ENCODE peak calls at places on chromosomes 5 and 9, in nine cellular contexts. U is CD8-positive, alpha-beta memory T cell; R is heart right ventricle; D is lower lobe of right lung; B is mesenchymal stem cell; Z is K562; M is tibial artery; N is caudate nucleus; Q is body of pancreas. W is an unnamed sample.

GRCh38 chr5:76808142-76808691 is 10.6 kb upstream of the F2RL1 start:
- DNase-seq in U (no peak), R (no peak), D (no peak), B (peak), Z (no peak), M (no peak), N (no peak), Q (no peak), W (no peak)

GRCh38 chr5:15637345-15637744 is 137.4 kb downstream of the FBXL7 start:
- DNase-seq in U (no peak), R (no peak), D (no peak), B (no peak), Z (no peak), M (no peak), N (no peak), Q (no peak), W (no peak)

GRCh38 chr5:2269656-2270055 is 386.9 kb upstream of the IRX4 start:
- DNase-seq in U (no peak), R (no peak), D (no peak), B (no peak), Z (no peak), M (no peak), N (no peak), Q (no peak), W (no peak)

GRCh38 chr5:83956386-83956785 is 235.7 kb upstream of the HAPLN1 start:
- DNase-seq in U (no peak), R (no peak), D (no peak), B (peak), Z (no peak), M (no peak), N (no peak), Q (no peak), W (no peak)

GRCh38 chr5:117615226-117615625 is 1040.6 kb upstream of the SEMA6A start:
- DNase-seq in U (no peak), R (no peak), D (no peak), B (peak), Z (no peak), M (no peak), N (no peak), Q (no peak), W (no peak)

GRCh38 chr9:114888599-114888998 is 41.8 kb downstream of the TNFSF8 start:
- DNase-seq in U (no peak), R (no peak), D (no peak), B (peak), Z (no peak), M (no peak), N (no peak), Q (no peak), W (no peak)

GRCh38 chr9:81915801-81916505 is 12.3 kb upstream of the SPATA31D4 start:
- DNase-seq in U (no peak), R (no peak), D (no peak), B (no peak), Z (no peak), M (no peak), N (no peak), Q (no peak), W (no peak)

GRCh38 chr5:16975950-16976624 is 40.0 kb upstream of the MYO10 start:
- DNase-seq in U (no peak), R (no peak), D (no peak), B (no peak), Z (no peak), M (no peak), N (no peak), Q (no peak), W (no peak)

GRCh38 chr9:16681659-16681990 is 188.8 kb downstream of the BNC2 start:
- DNase-seq in U (no peak), R (no peak), D (no peak), B (no peak), Z (no peak), M (no peak), N (no peak), Q (no peak), W (no peak)

GRCh38 chr9:16652511-16653101 is 217.9 kb downstream of the BNC2 start:
- DNase-seq in U (no peak), R (no peak), D (no peak), B (peak), Z (no peak), M (no peak), N (no peak), Q (no peak), W (no peak)

GRCh38 chr5:138245717-138246116 is 28.7 kb downstream of the GFRA3 start:
- DNase-seq in U (no peak), R (no peak), D (no peak), B (no peak), Z (peak), M (no peak), N (no peak), Q (no peak), W (no peak)

GRCh38 chr9:92632641-92633040 is 37.3 kb downstream of the IPPK start:
- DNase-seq in U (no peak), R (no peak), D (peak), B (no peak), Z (no peak), M (no peak), N (no peak), Q (no peak), W (no peak)

GRCh38 chr9:79107911-79108676 is 463.7 kb upstream of the TLE4 start:
- DNase-seq in U (no peak), R (no peak), D (no peak), B (no peak), Z (no peak), M (no peak), N (no peak), Q (no peak), W (no peak)

GRCh38 chr9:94801685-94802084 is 75.2 kb downstream of the AOPEP start:
- DNase-seq in U (no peak), R (no peak), D (no peak), B (peak), Z (no peak), M (no peak), N (no peak), Q (no peak), W (no peak)

GRCh38 chr9:134554011-134554749 is 87.4 kb upstream of the COL5A1 start:
- DNase-seq in U (no peak), R (no peak), D (peak), B (no peak), Z (no peak), M (no peak), N (no peak), Q (no peak), W (no peak)

GRCh38 chr5:55850839-55851674 is at the start of gene IL31RA:
- DNase-seq in U (no peak), R (no peak), D (no peak), B (peak), Z (no peak), M (no peak), N (no peak), Q (no peak), W (no peak)

GRCh38 chr9:72454871-72455471 is 66.4 kb upstream of the TMC1 start:
- DNase-seq in U (no peak), R (no peak), D (no peak), B (no peak), Z (no peak), M (no peak), N (no peak), Q (peak), W (no peak)

GRCh38 chr9:2727966-2728613 is 10.8 kb downstream of the KCNV2 start:
- DNase-seq in U (no peak), R (no peak), D (no peak), B (peak), Z (peak), M (no peak), N (no peak), Q (peak), W (no peak)

GRCh38 chr5:148542812-148543211 is 111.5 kb downstream of the HTR4 start:
- DNase-seq in U (no peak), R (no peak), D (no peak), B (peak), Z (peak), M (no peak), N (no peak), Q (no peak), W (no peak)

GRCh38 chr5:77328926-77329647 is 118.6 kb downstream of the PDE8B start:
- DNase-seq in U (no peak), R (no peak), D (no peak), B (no peak), Z (no peak), M (no peak), N (no peak), Q (no peak), W (no peak)

GRCh38 chr5:148397968-148398595 is 14.3 kb downstream of the FBXO38 start:
- DNase-seq in U (no peak), R (no peak), D (no peak), B (no peak), Z (peak), M (no peak), N (no peak), Q (peak), W (no peak)

GRCh38 chr5:135204151-135204600 is 170.1 kb upstream of the PITX1 start:
- DNase-seq in U (no peak), R (no peak), D (no peak), B (peak), Z (peak), M (no peak), N (no peak), Q (no peak), W (no peak)

GRCh38 chr5:72472666-72473422 is 34.4 kb downstream of the ZNF366 start:
- DNase-seq in U (no peak), R (no peak), D (no peak), B (no peak), Z (peak), M (no peak), N (no peak), Q (no peak), W (no peak)

GRCh38 chr9:135328485-135329417 is 150.8 kb upstream of the PPP1R26 start:
- DNase-seq in U (no peak), R (no peak), D (peak), B (no peak), Z (no peak), M (no peak), N (no peak), Q (no peak), W (no peak)

GRCh38 chr5:113331201-113331551 is 103.6 kb downstream of the TSSK1B start:
- DNase-seq in U (no peak), R (no peak), D (no peak), B (peak), Z (no peak), M (no peak), N (no peak), Q (no peak), W (no peak)

GRCh38 chr5:93708442-93708841 is 33.0 kb downstream of the POU5F2 start:
- DNase-seq in U (no peak), R (no peak), D (no peak), B (no peak), Z (no peak), M (no peak), N (no peak), Q (no peak), W (no peak)

GRCh38 chr9:8136477-8136876 is 336.9 kb upstream of the DMAC1 start:
- DNase-seq in U (no peak), R (no peak), D (no peak), B (no peak), Z (no peak), M (no peak), N (no peak), Q (no peak), W (no peak)

GRCh38 chr5:144453753-144454152 is 283.1 kb downstream of the KCTD16 start:
- DNase-seq in U (no peak), R (no peak), D (no peak), B (no peak), Z (no peak), M (no peak), N (no peak), Q (no peak), W (no peak)

GRCh38 chr9:137445275-137445807 is 4.2 kb upstream of the ENTPD8 start:
- DNase-seq in U (peak), R (peak), D (peak), B (peak), Z (peak), M (peak), N (no peak), Q (peak), W (peak)

GRCh38 chr9:120735009-120735408 is 20.7 kb upstream of the MEGF9 start:
- DNase-seq in U (no peak), R (no peak), D (no peak), B (peak), Z (no peak), M (no peak), N (no peak), Q (no peak), W (no peak)

GRCh38 chr5:31847354-31847753 is 208.4 kb downstream of the PDZD2 start:
- DNase-seq in U (no peak), R (no peak), D (no peak), B (no peak), Z (no peak), M (no peak), N (no peak), Q (no peak), W (no peak)

GRCh38 chr5:172596638-172597231 is 44.3 kb upstream of the NEURL1B start:
- DNase-seq in U (no peak), R (no peak), D (no peak), B (no peak), Z (no peak), M (no peak), N (no peak), Q (no peak), W (no peak)

GRCh38 chr9:89422151-89422918 is 75.6 kb downstream of the SEMA4D start:
- DNase-seq in U (peak), R (no peak), D (peak), B (peak), Z (no peak), M (no peak), N (no peak), Q (no peak), W (no peak)

GRCh38 chr9:94869415-94869838 is 142.9 kb downstream of the AOPEP start:
- DNase-seq in U (no peak), R (no peak), D (no peak), B (peak), Z (no peak), M (no peak), N (no peak), Q (no peak), W (no peak)

GRCh38 chr9:89781838-89782237 is 177.0 kb downstream of the GADD45G start:
- DNase-seq in U (no peak), R (no peak), D (no peak), B (no peak), Z (no peak), M (peak), N (no peak), Q (no peak), W (no peak)

GRCh38 chr5:74187757-74188156 is 452.8 kb downstream of the ENC1 start:
- DNase-seq in U (no peak), R (no peak), D (no peak), B (no peak), Z (no peak), M (no peak), N (no peak), Q (no peak), W (no peak)

GRCh38 chr9:126700296-126700695 is 86.6 kb downstream of the LMX1B start:
- DNase-seq in U (peak), R (no peak), D (no peak), B (no peak), Z (no peak), M (no peak), N (no peak), Q (no peak), W (no peak)

GRCh38 chr5:14184725-14185124 is 41.6 kb downstream of the TRIO start:
- DNase-seq in U (no peak), R (no peak), D (no peak), B (no peak), Z (no peak), M (no peak), N (no peak), Q (no peak), W (no peak)
- H3K27ac ChIP-seq in U (no peak), R (peak), D (peak), B (peak), Z (no peak), M (peak), N (no peak), Q (no peak), W (no peak)

GRCh38 chr5:81802020-81802419 is 51.1 kb upstream of the SSBP2 start:
- DNase-seq in U (no peak), R (no peak), D (no peak), B (no peak), Z (no peak), M (no peak), N (no peak), Q (no peak), W (no peak)
- H3K27ac ChIP-seq in U (no peak), R (no peak), D (no peak), B (no peak), Z (no peak), M (no peak), N (no peak), Q (no peak), W (no peak)

DNA sequence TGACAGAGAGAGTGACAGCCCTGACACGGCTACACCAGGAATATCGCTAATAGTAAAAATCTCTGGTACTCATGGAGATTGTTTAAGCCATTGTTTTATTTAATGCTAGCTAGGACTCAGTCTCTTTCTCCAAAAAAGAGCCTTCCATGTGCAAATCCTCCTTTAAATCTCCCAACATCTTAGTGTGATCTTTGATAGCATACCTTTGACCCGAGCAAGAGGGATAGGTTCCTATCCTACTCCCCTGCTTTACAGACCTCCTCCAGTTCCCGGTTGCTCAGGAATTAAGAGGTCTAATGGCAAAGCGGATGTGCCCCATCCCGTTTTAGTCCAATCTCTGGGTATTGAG is 663 bp upstream of the FRMD3 start:
- DNase-seq in U (no peak), R (no peak), D (no peak), B (no peak), Z (no peak), M (no peak), N (no peak), Q (no peak), W (no peak)
- H3K27ac ChIP-seq in U (no peak), R (peak), D (peak), B (no peak), Z (no peak), M (peak), N (peak), Q (peak), W (no peak)

GRCh38 chr9:112494153-112494552 is 7.5 kb downstream of the KIAA1958 start:
- DNase-seq in U (no peak), R (no peak), D (no peak), B (no peak), Z (no peak), M (no peak), N (no peak), Q (no peak), W (no peak)

GRCh38 chr9:112500842-112501241 is 14.2 kb downstream of the KIAA1958 start:
- DNase-seq in U (no peak), R (no peak), D (no peak), B (no peak), Z (no peak), M (no peak), N (no peak), Q (no peak), W (no peak)

GRCh38 chr9:112495614-112496013 is 9.0 kb downstream of the KIAA1958 start:
- DNase-seq in U (no peak), R (no peak), D (no peak), B (no peak), Z (no peak), M (no peak), N (no peak), Q (no peak), W (no peak)

GRCh38 chr9:112493738-112494137 is 7.1 kb downstream of the KIAA1958 start:
- DNase-seq in U (no peak), R (no peak), D (no peak), B (no peak), Z (no peak), M (no peak), N (no peak), Q (no peak), W (no peak)

DNA sequence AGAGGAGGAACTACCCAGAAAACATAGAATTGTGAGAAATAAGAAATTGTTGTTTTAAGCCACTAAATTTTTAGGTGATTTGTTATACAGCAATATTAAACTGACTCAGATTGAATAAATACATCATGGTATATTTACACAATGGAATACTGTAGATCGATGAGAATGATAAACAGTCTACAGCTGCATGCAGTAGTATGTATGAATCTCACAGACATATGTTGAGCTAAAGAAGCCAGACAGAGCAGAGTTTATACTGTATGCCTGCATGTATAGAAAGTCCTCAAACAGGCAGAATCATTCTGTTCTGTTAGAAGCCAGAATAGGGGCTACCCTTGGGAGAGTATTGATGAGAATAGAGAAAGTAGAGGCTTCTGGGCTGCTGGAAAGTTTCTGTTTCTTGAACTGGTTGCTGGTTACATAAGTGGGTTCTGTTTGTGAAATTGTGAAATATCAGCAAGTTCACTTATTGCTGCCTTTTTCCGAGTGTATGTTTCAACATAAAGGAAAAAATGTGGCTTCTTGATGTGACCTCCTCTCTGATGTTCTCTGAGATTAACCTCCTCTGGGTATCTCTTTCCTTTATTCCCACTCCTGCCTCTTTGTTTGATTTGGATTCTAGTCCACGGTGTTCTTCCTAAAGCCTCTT is 9.6 kb downstream of the KIAA1958 start:
- DNase-seq in U (no peak), R (no peak), D (no peak), B (peak), Z (no peak), M (no peak), N (no peak), Q (no peak), W (no peak)
- H3K27ac ChIP-seq in U (no peak), R (peak), D (peak), B (no peak), Z (no peak), M (peak), N (no peak), Q (no peak), W (no peak)

GRCh38 chr9:36092509-36093215 is 43.9 kb upstream of the GLIPR2 start:
- DNase-seq in U (peak), R (no peak), D (no peak), B (peak), Z (no peak), M (no peak), N (no peak), Q (no peak), W (peak)
- H3K27ac ChIP-seq in U (no peak), R (peak), D (peak), B (peak), Z (no peak), M (no peak), N (no peak), Q (no peak), W (peak)

GRCh38 chr5:44334622-44335021 is 54.6 kb downstream of the FGF10 start:
- DNase-seq in U (no peak), R (no peak), D (no peak), B (no peak), Z (no peak), M (no peak), N (no peak), Q (no peak), W (no peak)
- H3K27ac ChIP-seq in U (no peak), R (no peak), D (no peak), B (no peak), Z (no peak), M (no peak), N (no peak), Q (no peak), W (no peak)

GRCh38 chr5:67222243-67223033 is 25.8 kb upstream of the CD180 start:
- DNase-seq in U (no peak), R (no peak), D (no peak), B (no peak), Z (no peak), M (no peak), N (no peak), Q (no peak), W (no peak)

GRCh38 chr5:67215592-67216471 is 19.2 kb upstream of the CD180 start:
- DNase-seq in U (peak), R (peak), D (peak), B (peak), Z (peak), M (peak), N (no peak), Q (peak), W (peak)

DNA sequence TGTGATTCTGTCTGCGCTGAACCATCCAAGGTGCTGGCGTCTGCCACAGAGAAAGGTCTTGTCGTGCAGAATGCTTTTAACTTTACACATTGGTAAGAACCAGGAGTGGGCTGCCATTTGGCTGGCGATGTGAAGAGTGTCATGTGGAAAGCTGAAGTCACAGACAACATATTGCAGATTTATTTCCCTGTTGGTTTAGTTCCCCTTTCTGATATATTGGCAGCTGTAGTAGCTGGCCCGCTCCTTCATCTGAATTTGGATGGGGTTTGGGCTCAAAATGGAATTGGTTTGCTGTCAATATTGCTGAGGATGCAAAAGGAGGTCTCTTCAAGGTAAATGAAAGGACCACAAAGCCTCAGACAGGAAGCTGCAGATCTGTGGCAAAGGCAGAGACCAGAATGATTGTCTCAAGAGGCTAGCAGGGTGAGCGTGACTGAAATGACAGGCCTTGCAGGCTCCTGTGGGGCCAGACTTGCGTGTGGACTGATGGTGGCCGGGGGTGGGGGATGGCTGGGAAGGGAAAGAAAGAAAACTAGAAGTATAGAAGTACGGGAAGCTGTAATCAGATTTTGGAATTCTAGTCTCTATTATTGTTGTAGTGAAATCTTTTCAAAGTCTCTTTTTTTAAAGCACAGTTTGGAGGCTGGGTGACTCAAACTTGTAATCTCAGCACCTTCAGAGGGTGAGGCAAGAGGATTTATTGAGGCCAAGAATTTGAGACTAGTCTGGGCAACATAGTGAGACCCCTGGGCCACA is 25.1 kb upstream of the CD180 start:
- DNase-seq in U (peak), R (no peak), D (no peak), B (no peak), Z (no peak), M (no peak), N (no peak), Q (no peak), W (peak)
- H3K27ac ChIP-seq in U (no peak), R (no peak), D (peak), B (no peak), Z (no peak), M (no peak), N (no peak), Q (no peak), W (peak)